ENCODE peak calls at places on chromosome 22, in six cellular contexts. P is astrocyte of the cerebellum, E is breast epithelium, S is stomach, H is lung, B is AG10803. N is an unnamed sample.

GRCh38 chr22:26800858-26801257 is 143.5 kb downstream of the MIAT start:
- DNase-seq in E (no peak), P (no peak), B (no peak), H (no peak), S (no peak), N (no peak)

GRCh38 chr22:44191036-44191454 is 10.3 kb downstream of the PARVG start:
- DNase-seq in E (no peak), S (no peak), P (no peak), B (peak), H (no peak), N (no peak)

GRCh38 chr22:32475428-32476010 is 908 bp downstream of the FBXO7 start:
- DNase-seq in P (no peak), E (peak), S (peak), H (peak), B (peak), N (no peak)

GRCh38 chr22:24009227-24010017 is 1.7 kb upstream of the CABIN1 start:
- DNase-seq in E (no peak), H (no peak), S (no peak), P (no peak), B (no peak), N (no peak)

GRCh38 chr22:45271667-45272188 is 13.0 kb upstream of the UPK3A start:
- DNase-seq in H (no peak), E (peak), B (peak), P (no peak), S (peak), N (no peak)

GRCh38 chr22:50314455-50315288 is 7.2 kb upstream of the PLXNB2 start:
- DNase-seq in B (no peak), E (no peak), S (peak), H (peak), P (no peak), N (no peak)

GRCh38 chr22:18056161-18056666 is 21.6 kb upstream of the PEX26 start:
- DNase-seq in H (no peak), E (no peak), B (peak), P (no peak), S (no peak), N (peak)

GRCh38 chr22:30863161-30863833 is 105.3 kb downstream of the MORC2 start:
- DNase-seq in H (no peak), S (peak), E (no peak), P (no peak), B (no peak), N (no peak)

GRCh38 chr22:30206964-30207363 is 39.6 kb downstream of the LIF start:
- DNase-seq in H (peak), B (peak), E (peak), P (peak), S (peak), N (peak)

GRCh38 chr22:46528121-46528610 is 9.3 kb downstream of the CELSR1 start:
- DNase-seq in P (no peak), B (peak), H (peak), S (no peak), E (no peak), N (no peak)
- H3K4me3 ChIP-seq in P (no peak), B (no peak), H (no peak), S (no peak), E (no peak), N (no peak)

DNA sequence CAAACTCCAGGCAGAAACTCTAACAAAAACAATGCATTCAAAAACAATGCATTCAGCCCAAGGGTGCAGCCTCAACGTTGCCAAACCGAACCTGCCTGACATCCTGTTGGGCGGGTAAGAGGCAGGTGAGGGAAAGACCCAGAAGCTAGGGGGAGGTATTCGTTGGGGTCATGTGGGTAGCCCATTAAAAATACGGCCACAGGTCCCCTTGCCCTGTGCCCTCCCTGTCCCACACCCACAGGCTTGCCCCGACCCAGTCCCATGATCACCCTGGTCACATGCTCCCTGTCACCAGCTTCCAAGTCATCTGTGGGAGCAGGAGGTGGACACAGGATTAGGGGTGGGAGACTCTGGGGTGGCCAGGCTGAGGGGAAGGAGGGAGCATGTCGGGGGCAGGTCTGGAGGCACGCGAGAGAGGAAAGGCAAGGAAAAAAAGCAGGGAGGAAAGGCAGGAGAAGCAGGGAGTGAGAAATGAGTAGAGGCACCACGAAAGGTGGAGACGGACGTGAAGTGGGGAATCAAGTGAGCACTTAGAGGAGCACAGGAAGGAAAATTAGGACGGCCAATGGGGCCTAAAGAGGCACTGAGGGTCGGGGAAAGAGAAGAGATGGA is 683 bp downstream of the PLA2G6 start:
- DNase-seq in S (peak), B (no peak), E (peak), P (no peak), H (peak), N (no peak)
- H3K4me3 ChIP-seq in S (peak), B (peak), E (peak), P (peak), H (peak), N (peak)

DNA sequence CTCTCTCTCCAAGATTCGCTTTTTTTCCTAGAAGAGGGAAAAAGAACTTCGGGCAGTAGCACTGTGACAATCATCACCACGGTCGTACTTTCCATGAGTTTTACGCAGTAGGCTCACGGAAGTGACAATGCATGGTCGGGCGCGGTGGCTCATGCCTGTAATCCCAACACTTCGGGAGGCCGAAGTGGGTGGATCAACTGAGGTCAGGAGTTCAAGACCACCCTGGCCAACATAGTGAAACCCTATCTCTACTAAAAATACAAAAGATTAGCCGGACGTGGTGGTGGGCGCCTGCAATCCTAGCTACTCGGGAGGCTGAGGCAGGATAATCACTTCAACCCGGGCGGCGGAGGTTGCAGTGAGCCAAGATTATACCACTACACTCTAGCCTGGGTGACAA is 23.4 kb downstream of the GRAP2 start:
- DNase-seq in B (no peak), E (no peak), P (no peak), S (no peak), H (no peak), N (no peak)
- H3K4me3 ChIP-seq in B (no peak), E (no peak), P (no peak), S (no peak), H (no peak), N (no peak)

GRCh38 chr22:39242389-39242808 is 2.4 kb downstream of the PDGFB start:
- DNase-seq in B (no peak), S (no peak), P (no peak), E (no peak), H (no peak), N (no peak)
- H3K4me3 ChIP-seq in B (no peak), S (peak), P (peak), E (peak), H (peak), N (no peak)

GRCh38 chr22:40432625-40433024 is 62.2 kb downstream of the SGSM3 start:
- DNase-seq in P (no peak), E (no peak), H (no peak), S (no peak), B (no peak), N (no peak)

GRCh38 chr22:40434745-40435144 is 64.4 kb downstream of the SGSM3 start:
- DNase-seq in S (no peak), H (no peak), P (no peak), E (no peak), B (no peak), N (no peak)

GRCh38 chr22:40432167-40432566 is 61.8 kb downstream of the SGSM3 start:
- DNase-seq in H (no peak), P (no peak), S (no peak), B (no peak), E (no peak), N (no peak)

GRCh38 chr22:40436460-40437431 is 66.4 kb downstream of the SGSM3 start:
- DNase-seq in S (no peak), H (no peak), E (no peak), B (peak), P (peak), N (no peak)

GRCh38 chr22:40434101-40434500 is 63.7 kb downstream of the SGSM3 start:
- DNase-seq in H (no peak), S (no peak), P (no peak), B (peak), E (no peak), N (no peak)
- H3K4me3 ChIP-seq in H (no peak), S (no peak), P (no peak), B (no peak), E (no peak), N (no peak)

DNA sequence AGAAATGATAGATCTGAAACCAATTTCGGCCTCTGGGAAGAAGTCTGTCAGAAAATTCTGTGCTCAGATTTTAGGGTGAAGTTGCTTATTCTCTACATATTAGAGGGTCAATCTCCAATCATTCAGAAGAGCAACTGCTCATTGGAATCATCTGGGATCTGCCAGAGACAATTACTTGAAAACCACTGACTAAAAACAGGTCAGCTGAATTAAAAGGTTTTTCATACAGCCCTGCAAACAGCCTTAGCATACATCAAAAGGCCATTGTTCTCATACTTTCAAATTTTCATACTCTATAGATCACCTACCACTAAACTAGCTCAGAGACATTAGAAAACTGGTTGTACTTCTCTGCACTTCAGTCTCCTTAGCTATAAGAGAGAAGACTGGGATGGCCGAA is 289.7 kb upstream of the PITPNB start:
- DNase-seq in E (no peak), B (no peak), H (no peak), P (no peak), S (no peak), N (no peak)
- H3K4me3 ChIP-seq in E (no peak), B (no peak), H (no peak), P (no peak), S (no peak), N (no peak)

GRCh38 chr22:20146777-20147176 is 4.1 kb downstream of the CCDC188 start:
- DNase-seq in B (no peak), E (no peak), S (no peak), P (no peak), H (no peak), N (no peak)

GRCh38 chr22:20148414-20148813 is 2.4 kb downstream of the CCDC188 start:
- DNase-seq in H (no peak), B (no peak), S (no peak), E (no peak), P (no peak), N (no peak)

GRCh38 chr22:20145832-20146223 is 5.0 kb downstream of the CCDC188 start:
- DNase-seq in H (no peak), B (no peak), E (no peak), P (no peak), S (no peak), N (no peak)

GRCh38 chr22:20149257-20150250 is 1.3 kb downstream of the CCDC188 start:
- DNase-seq in E (no peak), H (no peak), B (no peak), S (no peak), P (no peak), N (no peak)

DNA sequence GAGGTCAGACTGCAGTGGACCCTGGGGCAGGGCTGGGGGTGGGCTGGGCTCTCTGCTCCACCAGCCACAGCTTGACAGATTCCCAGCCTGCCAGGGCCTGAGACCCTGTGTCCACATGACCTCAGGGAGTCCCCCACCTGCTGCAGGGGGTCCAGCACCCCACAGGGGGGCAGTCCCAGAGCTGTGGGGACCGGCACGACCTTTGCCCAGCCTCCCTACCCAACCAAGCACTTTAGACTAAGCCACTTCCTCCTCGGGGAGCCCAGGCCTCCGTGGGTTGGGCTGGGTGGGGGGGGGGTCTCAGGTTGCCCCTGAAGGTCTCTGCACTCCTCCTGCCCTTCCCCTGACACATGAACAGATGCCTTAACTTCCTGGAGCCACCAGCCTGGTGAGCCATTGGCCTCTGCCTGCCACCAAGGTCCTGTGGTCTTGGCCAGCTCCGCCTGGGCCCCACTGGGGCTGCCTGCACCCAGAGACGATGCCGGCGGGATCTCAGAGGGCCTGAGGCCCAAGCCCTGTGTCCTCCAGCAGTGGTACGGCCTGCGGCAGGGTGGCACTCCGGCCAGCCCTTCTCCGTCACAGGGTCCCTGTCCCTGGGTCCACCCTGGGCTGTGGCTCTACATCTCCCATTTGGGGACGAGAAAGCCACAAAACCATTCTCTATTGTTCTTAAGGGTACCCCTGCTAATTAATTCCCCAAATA is 3.4 kb downstream of the CCDC188 start:
- DNase-seq in B (no peak), P (no peak), H (no peak), S (no peak), E (no peak), N (no peak)
- H3K4me3 ChIP-seq in B (no peak), P (no peak), H (no peak), S (no peak), E (no peak), N (no peak)

GRCh38 chr22:29072193-29072978 is 449 bp upstream of the KREMEN1 start:
- DNase-seq in H (peak), E (peak), S (peak), P (no peak), B (peak), N (no peak)
- H3K4me3 ChIP-seq in H (peak), E (peak), S (peak), P (peak), B (peak), N (peak)

DNA sequence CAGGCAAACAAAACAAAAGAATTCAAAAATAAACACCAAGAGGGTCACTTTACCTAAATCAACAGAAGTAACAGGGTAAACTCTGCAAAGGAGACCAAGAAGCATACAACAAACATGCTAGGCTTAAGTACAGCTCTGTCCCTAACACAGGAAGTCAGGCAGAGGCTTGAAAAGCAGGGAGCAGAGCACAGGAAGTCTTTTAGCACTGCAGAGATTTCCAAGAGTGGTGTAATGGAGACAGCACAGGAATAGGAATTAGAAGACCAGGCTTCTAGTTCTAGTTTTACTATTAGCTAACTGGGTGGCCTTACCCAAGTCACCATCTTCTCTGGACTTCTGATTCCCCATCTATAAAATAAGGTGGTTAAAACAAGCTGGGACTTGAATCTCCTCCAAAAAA is 1.9 kb downstream of the RBFOX2 start:
- DNase-seq in P (no peak), H (no peak), B (peak), E (no peak), S (no peak), N (no peak)
- H3K4me3 ChIP-seq in P (peak), H (peak), B (peak), E (peak), S (peak), N (peak)